ENCODE peak calls at places on chromosomes 2 and 18, in seven cellular contexts. F is uterus, I is Peyer's patch, V is mesenchymal stem cell, U is tibial artery, S is SJCRH30, M is fibroblast of lung. H is an unnamed sample.
A peak's percentile ranks its signal among the peaks of the same experiment; 100 is the strongest.

GRCh38 chr2:118121986-118122767 is 33.9 kb downstream of the INSIG2 start:
- DNase-seq in F (no peak), I (no peak), V (no peak), U (no peak), S (no peak), M (no peak), H (peak; percentile 19)

GRCh38 chr18:7982216-7982615 is 415.1 kb downstream of the PTPRM start:
- DNase-seq in F (no peak), I (no peak), V (no peak), U (no peak), S (no peak), M (no peak), H (no peak)

GRCh38 chr18:1499265-1499664 is 594.6 kb downstream of the ADCYAP1 start:
- DNase-seq in F (no peak), I (no peak), V (no peak), U (no peak), S (no peak), M (no peak), H (no peak)

GRCh38 chr2:195575879-195576391 is 81.1 kb upstream of the SLC39A10 start:
- DNase-seq in F (no peak), I (peak; percentile 86), V (peak; percentile 87), U (no peak), S (peak; percentile 51), M (peak; percentile 85), H (no peak)

GRCh38 chr2:85582467-85582866 is 1.8 kb upstream of the VAMP5 start:
- DNase-seq in F (no peak), I (no peak), V (no peak), U (no peak), S (no peak), M (no peak), H (no peak)

GRCh38 chr2:240208631-240209211 is 68.3 kb upstream of the OTOS start:
- DNase-seq in F (no peak), I (no peak), V (no peak), U (peak; percentile 34), S (no peak), M (no peak), H (peak; percentile 24)

GRCh38 chr2:232687382-232688160 is 9.6 kb upstream of the GIGYF2 start:
- DNase-seq in F (no peak), I (no peak), V (no peak), U (peak; percentile 32), S (peak; percentile 79), M (no peak), H (peak; percentile 47)

GRCh38 chr2:127187831-127188230 is 32.3 kb downstream of the CYP27C1 start:
- DNase-seq in F (no peak), I (no peak), V (no peak), U (no peak), S (no peak), M (no peak), H (no peak)

GRCh38 chr2:45382744-45383143 is 228.3 kb downstream of the SRBD1 start:
- DNase-seq in F (no peak), I (no peak), V (peak; percentile 5), U (no peak), S (peak; percentile 52), M (peak; percentile 57), H (peak; percentile 26)

GRCh38 chr2:187956906-187957534 is 334.7 kb upstream of the GULP1 start:
- DNase-seq in F (no peak), I (no peak), V (no peak), U (no peak), S (no peak), M (no peak), H (no peak)

GRCh38 chr2:232340171-232340935 is 38.2 kb upstream of the ALPP start:
- DNase-seq in F (no peak), I (no peak), V (no peak), U (peak; percentile 52), S (no peak), M (no peak), H (no peak)

GRCh38 chr2:111072220-111072871 is 48.4 kb upstream of the BCL2L11 start:
- DNase-seq in F (no peak), I (no peak), V (peak; percentile 72), U (no peak), S (no peak), M (peak; percentile 87), H (peak; percentile 85)

GRCh38 chr2:158755310-158755709 is 39.8 kb upstream of the DAPL1 start:
- DNase-seq in F (no peak), I (no peak), V (no peak), U (no peak), S (no peak), M (no peak), H (no peak)

GRCh38 chr2:83435989-83436388 is 1023.1 kb downstream of the SUCLG1 start:
- DNase-seq in F (no peak), I (no peak), V (no peak), U (no peak), S (no peak), M (no peak), H (no peak)

GRCh38 chr2:54708584-54709340 is 14.7 kb upstream of the EML6 start:
- DNase-seq in F (no peak), I (no peak), V (peak; percentile 24), U (peak; percentile 73), S (peak; percentile 69), M (no peak), H (no peak)

GRCh38 chr2:61694312-61695274 is 156.4 kb upstream of the XPO1 start:
- DNase-seq in F (peak; percentile 95), I (peak; percentile 97), V (peak; percentile 79), U (peak; percentile 96), S (peak; percentile 56), M (peak; percentile 89), H (peak; percentile 91)

GRCh38 chr2:72027426-72028161 is 120.1 kb downstream of the CYP26B1 start:
- DNase-seq in F (no peak), I (no peak), V (no peak), U (peak; percentile 43), S (peak; percentile 4), M (no peak), H (peak; percentile 66)

GRCh38 chr2:28088970-28089369 is 198.4 kb downstream of the BABAM2 start:
- DNase-seq in F (no peak), I (no peak), V (peak; percentile 21), U (no peak), S (no peak), M (no peak), H (no peak)

GRCh38 chr2:73839653-73840411 is 11.1 kb downstream of the STAMBP start:
- DNase-seq in F (no peak), I (no peak), V (no peak), U (no peak), S (no peak), M (no peak), H (no peak)

DNA sequence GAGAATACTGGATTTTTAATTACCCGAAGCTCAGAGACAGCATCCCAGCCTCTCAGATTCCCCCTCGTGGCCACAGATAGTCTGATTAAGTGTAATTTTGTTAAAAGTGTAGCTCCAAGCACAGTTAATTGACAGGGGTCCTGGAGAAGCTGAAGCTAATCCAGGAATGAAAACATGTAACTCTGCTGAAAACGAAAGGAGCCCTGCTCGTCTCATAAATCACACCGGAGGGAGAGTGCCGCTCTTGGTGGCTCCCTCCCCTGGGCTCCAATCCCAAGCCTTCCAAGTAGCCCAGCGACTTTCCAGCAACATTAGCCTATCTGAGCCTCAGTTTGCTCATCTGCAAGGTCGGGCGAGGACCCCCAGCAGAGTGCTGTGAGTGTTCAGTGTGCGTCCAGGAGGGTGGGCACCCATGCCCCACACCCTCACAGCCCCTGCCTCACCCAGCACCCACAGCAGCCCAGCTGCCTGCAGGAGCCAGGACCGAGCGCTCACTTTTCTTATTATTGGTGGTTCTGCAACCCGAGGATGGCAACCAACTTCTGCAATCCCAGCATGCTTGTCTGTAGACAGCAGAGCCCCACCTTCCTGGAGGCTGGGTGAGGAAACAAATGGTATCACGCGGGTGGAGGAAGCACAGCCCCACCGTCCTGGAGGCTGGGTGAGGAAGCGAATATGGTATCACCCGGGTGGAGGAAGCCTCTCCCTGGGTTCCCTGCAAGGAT is 220.8 kb upstream of the RAB6C start:
- DNase-seq in F (no peak), I (no peak), V (no peak), U (peak; percentile 71), S (no peak), M (no peak), H (no peak)
- H3K4me3 ChIP-seq in F (peak overlapping the region; percentile 26), I (no peak overlapping the region), V (no peak overlapping the region), U (peak overlapping the region; percentile 39), S (no peak overlapping the region), M (no peak overlapping the region), H (no peak overlapping the region)

GRCh38 chr2:120984046-120984445 is 248.4 kb downstream of the GLI2 start:
- DNase-seq in F (no peak), I (no peak), V (no peak), U (no peak), S (peak; percentile 67), M (no peak), H (no peak)

GRCh38 chr2:120986898-120987650 is 251.4 kb downstream of the GLI2 start:
- DNase-seq in F (no peak), I (no peak), V (no peak), U (peak; percentile 48), S (no peak), M (no peak), H (no peak)

GRCh38 chr2:120985997-120986651 is 250.5 kb downstream of the GLI2 start:
- DNase-seq in F (no peak), I (no peak), V (no peak), U (peak; percentile 60), S (no peak), M (no peak), H (no peak)

GRCh38 chr2:120984452-120985173 is 248.9 kb downstream of the GLI2 start:
- DNase-seq in F (no peak), I (no peak), V (no peak), U (peak; percentile 59), S (no peak), M (no peak), H (no peak)

DNA sequence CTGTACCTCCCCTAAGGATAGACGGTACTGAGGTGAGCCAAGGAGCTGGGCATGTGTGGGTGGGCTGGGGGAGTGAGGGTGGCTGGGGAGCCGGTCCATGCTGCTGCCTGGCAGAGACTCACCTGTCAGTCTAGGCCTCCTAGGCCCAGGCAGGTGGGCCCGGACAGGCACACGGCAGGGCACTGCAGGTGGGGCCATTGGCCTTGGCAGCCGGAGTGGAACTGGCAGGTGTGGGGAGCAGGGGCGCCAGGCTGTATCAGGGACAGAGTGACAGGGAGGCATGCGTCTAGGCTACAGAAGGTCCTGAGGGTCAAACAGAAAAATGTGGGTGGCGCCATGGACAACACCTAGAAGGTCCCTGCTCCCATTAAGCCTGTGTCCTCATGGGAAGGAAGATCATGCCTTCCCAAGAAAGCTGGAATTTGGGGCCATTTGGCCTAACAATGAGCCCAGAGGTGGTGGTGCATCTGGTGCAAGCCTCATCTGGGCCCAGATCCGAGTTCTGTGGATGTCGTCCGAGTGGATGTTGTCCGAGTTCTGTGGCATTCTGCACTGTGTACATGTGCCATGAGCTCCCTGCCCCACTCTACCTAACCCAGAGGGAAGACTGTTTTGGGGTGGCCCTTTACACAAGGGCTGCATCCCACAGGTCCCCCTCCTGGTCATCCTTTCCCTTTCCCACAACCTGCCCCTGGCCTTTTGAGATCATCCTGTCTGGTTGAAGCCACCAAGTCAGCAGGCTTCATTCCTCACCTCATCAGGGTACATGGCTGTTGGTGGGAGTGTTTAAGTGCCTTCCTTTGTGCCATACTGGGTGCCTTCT is 249.7 kb downstream of the GLI2 start:
- DNase-seq in F (no peak), I (no peak), V (no peak), U (no peak), S (no peak), M (no peak), H (no peak)
- H3K36me3 ChIP-seq in F (no peaks in the 10 kb centered on the region), I (no peaks in the 10 kb centered on the region), V (peaks cover 46% of the 10 kb centered on the region), U (peaks cover 31% of the 10 kb centered on the region), S (peaks cover 35% of the 10 kb centered on the region), M (peaks cover 18% of the 10 kb centered on the region), H (no peaks in the 10 kb centered on the region)

GRCh38 chr2:3223080-3223923 is 154.3 kb downstream of the EIPR1 start:
- DNase-seq in F (no peak), I (peak; percentile 41), V (no peak), U (no peak), S (no peak), M (no peak), H (peak; percentile 17)
- H3K9me3 ChIP-seq in F (peaks cover 20% of the 10 kb centered on the region), I (no peaks in the 10 kb centered on the region), V (no peaks in the 10 kb centered on the region), U (no peaks in the 10 kb centered on the region), S (peaks cover 4% of the 10 kb centered on the region), M (no peaks in the 10 kb centered on the region), H (no peaks in the 10 kb centered on the region)

GRCh38 chr2:181894381-181894780 is 2.9 kb downstream of the ITPRID2 start:
- DNase-seq in F (no peak), I (no peak), V (no peak), U (no peak), S (no peak), M (no peak), H (no peak)
- H3K4me3 ChIP-seq in F (peak overlapping the region; percentile 82), I (no peak overlapping the region), V (no peak overlapping the region), U (peak overlapping the region; percentile 97), S (peak overlapping the region; percentile 7), M (peak overlapping the region; percentile 97), H (peak overlapping the region; percentile 95)

H was measured in MG63.